ENCODE peak calls at places on chromosomes 1 and 21, in six cellular contexts. R, H, D, Z, U and O are unnamed samples.

GRCh38 chr21:14900611-14901010 is 164.2 kb downstream of the NRIP1 start:
- DNase-seq in R (no peak), H (no peak), U (no peak), Z (no peak), D (no peak), O (no peak)

GRCh38 chr1:184445997-184446396 is 59.2 kb downstream of the C1orf21 start:
- DNase-seq in H (no peak), Z (no peak), U (no peak), R (no peak), D (no peak), O (no peak)

GRCh38 chr1:50424940-50425375 is 1.7 kb upstream of the DMRTA2 start:
- DNase-seq in R (no peak), D (no peak), U (no peak), Z (no peak), H (no peak), O (no peak)

GRCh38 chr21:45128613-45129226 is 54.3 kb downstream of the ADARB1 start:
- DNase-seq in U (peak), D (peak), H (peak), R (peak), Z (peak), O (peak)

GRCh38 chr1:203327684-203328457 is 22.6 kb downstream of the BTG2 start:
- DNase-seq in U (peak), D (peak), Z (no peak), R (peak), H (no peak), O (no peak)

GRCh38 chr21:34034369-34035014 is 38.9 kb upstream of the MRPS6 start:
- DNase-seq in R (no peak), U (no peak), D (no peak), Z (no peak), H (no peak), O (no peak)

GRCh38 chr21:25845729-25846256 is 111.0 kb downstream of the GABPA start:
- DNase-seq in Z (no peak), D (no peak), U (no peak), H (no peak), R (no peak), O (no peak)

GRCh38 chr1:82317671-82318070 is 516.9 kb downstream of the ADGRL2 start:
- DNase-seq in H (no peak), R (no peak), U (no peak), D (peak), Z (no peak), O (no peak)

GRCh38 chr1:46183119-46183842 is 7.0 kb upstream of the P3R3URF start:
- DNase-seq in R (no peak), H (no peak), D (peak), U (no peak), Z (no peak), O (peak)